ENCODE peak calls at places on chromosomes 2 and 18, in five cellular contexts. W is endodermal cell, S is H9, J is breast epithelium, K is brain microvascular endothelial cell. F is an unnamed sample.

GRCh38 chr2:69774984-69775982 is 33.3 kb downstream of the ANXA4 start:
- DNase-seq in W (no peak), S (no peak), J (no peak), K (peak), F (no peak)

GRCh38 chr2:70627499-70627898 is 73.9 kb upstream of the TGFA start:
- DNase-seq in W (no peak), S (no peak), J (no peak), K (no peak), F (no peak)

GRCh38 chr2:99403524-99403923 is 66.3 kb downstream of the EIF5B start:
- DNase-seq in W (peak), S (peak), J (no peak), K (no peak), F (no peak)

GRCh38 chr2:211103989-211104388 is 547.6 kb downstream of the CPS1 start:
- DNase-seq in W (no peak), S (no peak), J (no peak), K (peak), F (peak)

GRCh38 chr2:20013061-20013721 is 723 bp upstream of the MATN3 start:
- DNase-seq in W (peak), S (peak), J (no peak), K (no peak), F (no peak)

GRCh38 chr2:158024288-158024898 is 77.3 kb upstream of the UPP2 start:
- DNase-seq in W (peak), S (no peak), J (peak), K (peak), F (peak)

GRCh38 chr18:10860937-10861336 is 288.4 kb downstream of the PIEZO2 start:
- DNase-seq in W (no peak), S (no peak), J (no peak), K (no peak), F (no peak)

GRCh38 chr2:188975497-188976102 is 1.4 kb downstream of the COL3A1 start:
- DNase-seq in W (no peak), S (peak), J (no peak), K (peak), F (no peak)

GRCh38 chr2:128324008-128324896 is 5.6 kb upstream of the HS6ST1 start:
- DNase-seq in W (peak), S (no peak), J (peak), K (no peak), F (no peak)

GRCh38 chr2:121151311-121152109 is 133.5 kb downstream of the TFCP2L1 start:
- DNase-seq in W (no peak), S (no peak), J (peak), K (no peak), F (peak)

GRCh38 chr2:8541223-8541622 is 140.6 kb upstream of the ID2 start:
- DNase-seq in W (peak), S (peak), J (no peak), K (no peak), F (no peak)

GRCh38 chr2:53028259-53028658 is 739.3 kb upstream of the CHAC2 start:
- DNase-seq in W (no peak), S (no peak), J (no peak), K (no peak), F (no peak)

GRCh38 chr2:26086155-26086634 is 52.3 kb downstream of the RAB10 start:
- DNase-seq in W (no peak), S (no peak), J (no peak), K (peak), F (peak)

GRCh38 chr2:46954951-46955571 is 39.5 kb upstream of the MCFD2 start:
- DNase-seq in W (peak), S (peak), J (peak), K (peak), F (peak)

GRCh38 chr2:80075719-80076118 is 228.8 kb downstream of the LRRTM1 start:
- DNase-seq in W (no peak), S (no peak), J (no peak), K (no peak), F (no peak)

GRCh38 chr2:218805627-218806026 is 23.7 kb downstream of the CYP27A1 start:
- DNase-seq in W (no peak), S (no peak), J (peak), K (peak), F (peak)

GRCh38 chr2:38722271-38723115 is 28.7 kb downstream of the SRSF7 start:
- DNase-seq in W (no peak), S (no peak), J (no peak), K (no peak), F (no peak)

GRCh38 chr18:1392046-1392445 is 487.4 kb downstream of the ADCYAP1 start:
- DNase-seq in W (no peak), S (no peak), J (no peak), K (no peak), F (no peak)

GRCh38 chr2:238174291-238174690 is 15.5 kb downstream of the ERFE start:
- DNase-seq in W (no peak), S (no peak), J (no peak), K (no peak), F (no peak)

GRCh38 chr2:98484652-98485452 is 40.2 kb downstream of the INPP4A start:
- DNase-seq in W (no peak), S (no peak), J (no peak), K (no peak), F (no peak)

GRCh38 chr2:85501244-85501643 is 37.7 kb upstream of the MAT2A start:
- DNase-seq in W (peak), S (peak), J (no peak), K (no peak), F (no peak)

GRCh38 chr18:8359076-8359475 is 250.2 kb upstream of the RAB12 start:
- DNase-seq in W (peak), S (peak), J (no peak), K (no peak), F (no peak)

GRCh38 chr2:172285010-172285621 is 142.3 kb upstream of the ITGA6 start:
- DNase-seq in W (peak), S (peak), J (no peak), K (peak), F (peak)

GRCh38 chr2:22282902-22283301 is 1102.1 kb upstream of the KLHL29 start:
- DNase-seq in W (no peak), S (no peak), J (no peak), K (no peak), F (no peak)

GRCh38 chr2:201420442-201421113 is 30.7 kb downstream of the TRAK2 start:
- DNase-seq in W (no peak), S (no peak), J (no peak), K (peak), F (peak)

GRCh38 chr2:74715880-74716279 is 61.8 kb downstream of the SEMA4F start:
- DNase-seq in W (no peak), S (no peak), J (no peak), K (no peak), F (no peak)

GRCh38 chr2:74712223-74713053 is 58.4 kb downstream of the SEMA4F start:
- DNase-seq in W (no peak), S (no peak), J (no peak), K (no peak), F (peak)

GRCh38 chr2:74719066-74719465 is 65.0 kb downstream of the SEMA4F start:
- DNase-seq in W (no peak), S (no peak), J (no peak), K (no peak), F (peak)

DNA sequence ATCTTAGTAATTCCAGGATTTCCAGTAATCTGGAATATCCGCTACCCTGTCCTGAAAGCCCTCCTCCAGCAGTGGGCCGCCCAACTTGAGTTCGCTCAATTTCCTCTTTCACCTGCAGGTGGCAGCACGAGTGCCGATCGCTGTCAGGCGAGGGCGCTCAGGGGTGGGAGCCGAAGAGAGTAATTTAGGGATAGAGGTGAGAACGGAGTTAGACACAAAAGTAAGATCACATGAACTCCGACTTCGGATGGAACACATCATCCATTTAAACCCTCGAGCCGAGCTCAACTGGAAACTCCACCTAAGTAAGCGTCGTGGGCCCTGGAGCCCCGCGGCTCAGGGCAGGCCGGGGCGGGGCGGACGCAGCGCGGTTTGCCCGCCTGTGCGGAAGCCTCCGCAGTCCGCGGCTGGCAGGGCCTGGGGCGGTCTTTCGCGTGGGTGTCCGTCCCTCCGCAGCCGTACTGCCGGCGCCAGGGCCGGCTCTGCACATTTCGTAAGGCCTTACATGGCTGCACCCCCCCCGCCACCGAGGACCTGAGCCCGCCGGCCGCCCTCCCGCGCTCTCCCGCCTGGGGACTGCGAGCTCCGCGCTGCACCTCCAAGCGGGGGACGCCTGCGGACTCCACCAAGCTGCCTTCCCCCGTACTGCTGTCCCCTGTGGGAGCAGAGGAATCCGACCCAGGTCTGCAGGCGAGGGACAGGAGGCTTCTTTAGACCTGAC is 61.2 kb downstream of the SEMA4F start:
- DNase-seq in W (peak), S (peak), J (peak), K (peak), F (peak)
- H3K27ac ChIP-seq in W (no peak), S (no peak), J (peak), K (no peak), F (peak)

GRCh38 chr2:227388537-227389011 is 825 bp upstream of the SCYGR1 start:
- DNase-seq in W (no peak), S (no peak), J (no peak), K (peak), F (peak)

GRCh38 chr2:227386630-227387029 is 1.1 kb downstream of the SCYGR1 start:
- DNase-seq in W (no peak), S (no peak), J (no peak), K (no peak), F (peak)

GRCh38 chr2:227390468-227391256 is 2.9 kb upstream of the SCYGR1 start:
- DNase-seq in W (peak), S (no peak), J (no peak), K (no peak), F (no peak)

GRCh38 chr2:227389231-227389630 is 1.5 kb upstream of the SCYGR1 start:
- DNase-seq in W (no peak), S (no peak), J (no peak), K (no peak), F (no peak)

DNA sequence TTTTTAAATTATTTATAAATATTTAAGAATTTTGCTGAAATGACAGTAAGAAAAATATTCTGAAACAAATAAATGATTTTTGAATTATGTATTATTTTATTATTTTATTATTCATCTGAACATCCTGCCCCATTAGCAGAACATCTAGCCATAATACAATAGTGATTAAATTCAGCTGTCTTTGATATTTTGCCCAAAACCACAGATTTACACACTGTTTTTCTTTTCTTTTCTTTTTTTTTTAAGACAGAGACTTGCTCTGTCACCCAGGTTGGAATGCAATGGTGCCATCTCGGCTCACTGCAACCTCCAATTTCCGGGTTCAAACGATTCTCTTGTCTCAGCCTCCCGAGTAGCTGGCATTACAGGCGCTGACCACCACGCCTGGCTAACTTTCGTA is 1.9 kb upstream of the SCYGR1 start:
- DNase-seq in W (no peak), S (no peak), J (no peak), K (no peak), F (no peak)
- H3K27ac ChIP-seq in W (no peak), S (no peak), J (no peak), K (no peak), F (no peak)

GRCh38 chr2:197673142-197673541 is 2.2 kb downstream of the RFTN2 start:
- DNase-seq in W (peak), S (no peak), J (no peak), K (no peak), F (no peak)
- H3K27ac ChIP-seq in W (peak), S (no peak), J (no peak), K (no peak), F (no peak)

GRCh38 chr2:173657996-173658717 is 303.5 kb downstream of the CDCA7 start:
- DNase-seq in W (no peak), S (no peak), J (no peak), K (peak), F (peak)

GRCh38 chr2:173659522-173659921 is 304.9 kb downstream of the CDCA7 start:
- DNase-seq in W (no peak), S (no peak), J (no peak), K (no peak), F (no peak)

GRCh38 chr2:173656086-173656485 is 301.4 kb downstream of the CDCA7 start:
- DNase-seq in W (no peak), S (no peak), J (no peak), K (no peak), F (no peak)

GRCh38 chr2:173661586-173661985 is 303.6 kb downstream of the SP3 start:
- DNase-seq in W (no peak), S (no peak), J (no peak), K (no peak), F (no peak)

GRCh38 chr2:173658946-173659371 is 304.3 kb downstream of the CDCA7 start:
- DNase-seq in W (no peak), S (no peak), J (no peak), K (no peak), F (no peak)
- H3K27ac ChIP-seq in W (peak), S (no peak), J (no peak), K (no peak), F (peak)